ENCODE peak calls at places on chromosomes 7 and 10, in five cellular contexts. V, M, E, W and O are unnamed samples.
A peak's percentile ranks its signal among the peaks of the same experiment; 100 is the strongest.

GRCh38 chr10:35079763-35080162 is 10.4 kb downstream of the CUL2 start:
- DNase-seq in V (peak; percentile 83), M (no peak), W (no peak), E (no peak), O (no peak)

GRCh38 chr10:95350830-95351228 is 60.0 kb upstream of the PDLIM1 start:
- DNase-seq in E (peak; percentile 60), M (no peak), V (no peak), W (no peak), O (no peak)

GRCh38 chr10:84375011-84375410 is 46.6 kb downstream of the CCSER2 start:
- DNase-seq in M (peak; percentile 26), E (peak; percentile 51), W (no peak), V (peak; percentile 53), O (peak; percentile 23)

GRCh38 chr7:66186991-66187390 is 18.1 kb upstream of the TPST1 start:
- DNase-seq in W (no peak), E (no peak), M (no peak), V (no peak), O (no peak)

GRCh38 chr7:47901542-47901941 is 46.7 kb downstream of the PKD1L1 start:
- DNase-seq in V (peak; percentile 33), W (no peak), M (no peak), E (no peak), O (no peak)

GRCh38 chr10:72315611-72316385 is 38.9 kb downstream of the DNAJB12 start:
- DNase-seq in W (peak; percentile 50), M (no peak), E (no peak), V (peak; percentile 96), O (peak; percentile 99)

GRCh38 chr10:76023007-76023406 is 591.6 kb downstream of the LRMDA start:
- DNase-seq in E (no peak), V (no peak), M (no peak), W (no peak), O (no peak)

GRCh38 chr10:95391570-95392249 is 100.9 kb upstream of the PDLIM1 start:
- DNase-seq in V (peak; percentile 29), W (no peak), E (no peak), M (no peak), O (no peak)

GRCh38 chr10:114507449-114507848 is 103.1 kb upstream of the AFAP1L2 start:
- DNase-seq in V (no peak), M (peak; percentile 56), W (no peak), E (no peak), O (peak; percentile 82)

GRCh38 chr7:103094102-103094501 is 19.2 kb downstream of the ARMC10 start:
- DNase-seq in V (no peak), E (no peak), M (no peak), W (no peak), O (no peak)
- TF ChIP-seq CTCF in V (no peak), E (peak; percentile 33), M (no peak), W (peak; percentile 17), O (peak; percentile 56)

DNA sequence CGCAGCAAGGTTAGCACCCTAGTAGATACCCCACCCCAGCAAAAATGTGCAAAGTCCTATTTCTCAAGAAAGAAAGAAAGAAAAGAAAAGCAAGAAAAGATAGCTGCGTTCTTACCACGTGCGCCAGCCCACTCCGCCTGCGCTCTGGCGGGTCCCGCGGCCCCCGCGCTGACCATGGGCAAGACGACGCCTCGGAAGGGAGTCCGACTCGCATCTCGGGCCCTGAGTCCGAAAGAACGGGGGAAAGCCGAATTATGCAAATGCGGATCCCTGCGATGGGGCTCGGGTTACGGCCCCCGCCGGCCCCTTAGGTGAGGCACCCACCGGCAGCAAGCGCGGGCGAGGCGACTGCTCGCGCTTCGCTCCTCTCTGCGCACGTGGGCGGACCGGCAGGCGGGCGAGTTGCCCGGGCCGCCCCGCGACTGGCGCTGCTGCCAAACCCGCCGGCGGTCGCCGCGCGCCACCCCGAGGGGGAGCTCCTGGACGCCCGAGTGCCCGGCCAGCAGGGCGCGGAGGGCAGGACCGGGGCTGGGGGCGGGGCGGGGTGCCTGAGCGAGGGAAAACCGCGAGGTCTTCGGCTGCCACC is 2.4 kb upstream of the EGR2 start:
- DNase-seq in W (no peak), M (no peak), E (no peak), V (no peak), O (no peak)
- H3K4me3 ChIP-seq in W (peak overlapping the region; percentile 95), M (peak overlapping the region; percentile 9), E (peak overlapping the region; percentile 75), V (peak overlapping the region; percentile 47), O (no peak overlapping the region)

GRCh38 chr10:87816842-87817178 is 1.2 kb downstream of the ATAD1 start:
- DNase-seq in V (no peak), M (no peak), E (no peak), W (no peak), O (no peak)

GRCh38 chr10:87817291-87817872 is 644 bp downstream of the ATAD1 start:
- DNase-seq in M (no peak), W (no peak), E (peak; percentile 9), V (no peak), O (peak; percentile 23)

GRCh38 chr10:87817873-87818504 is at the start of gene ATAD1:
- DNase-seq in M (peak; percentile 71), W (peak; percentile 46), E (peak; percentile 86), V (peak; percentile 82), O (peak; percentile 56)

GRCh38 chr10:87818505-87819273 is 663 bp upstream of the ATAD1 start:
- DNase-seq in E (no peak), W (no peak), M (no peak), V (peak; percentile 16), O (no peak)

GRCh38 chr10:87816163-87816841 is 1.7 kb downstream of the ATAD1 start:
- DNase-seq in V (no peak), E (no peak), M (no peak), W (no peak), O (no peak)
- TF ChIP-seq CTCF in V (peak; percentile 26), E (no peak), M (no peak), W (no peak), O (no peak)

DNA sequence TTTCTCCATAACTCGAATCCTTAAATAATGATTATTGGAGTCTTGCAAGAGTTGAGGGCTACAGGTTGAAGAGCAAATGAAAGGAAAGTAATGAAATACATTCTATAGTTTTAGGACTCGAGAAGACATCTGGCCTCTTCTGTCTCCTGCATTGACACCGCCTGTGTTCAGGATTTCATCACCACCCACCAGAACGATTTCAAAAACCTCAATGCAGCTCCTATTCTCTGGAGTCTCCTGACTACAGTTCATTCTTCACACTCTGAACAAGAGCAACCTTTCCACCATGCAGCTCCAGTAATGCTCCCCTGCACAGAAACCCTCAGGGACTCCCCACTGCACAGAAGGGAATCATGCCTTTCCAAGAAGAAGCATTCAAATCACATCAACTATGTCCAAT is 5.5 kb downstream of the IL15RA start:
- DNase-seq in E (no peak), V (peak; percentile 22), W (no peak), M (no peak), O (no peak)
- H3K4me3 ChIP-seq in E (no peak overlapping the region), V (no peak overlapping the region), W (peak overlapping the region; percentile 0), M (no peak overlapping the region), O (no peak overlapping the region)

GRCh38 chr7:29556405-29557195 is 7.0 kb upstream of the PRR15 start:
- DNase-seq in V (no peak), W (no peak), E (no peak), M (no peak), O (no peak)
- TF ChIP-seq CTCF in V (peak; percentile 22), W (no peak), E (peak; percentile 36), M (no peak), O (peak; percentile 1)